ENCODE peak calls at places on chromosomes 4 and X, in eight cellular contexts. L is colonic mucosa, Z is ovary, R is heart right ventricle, E is sigmoid colon, O is SK-N-SH, J is uterus, B is upper lobe of left lung. W is an unnamed sample. For H3K4me1, the result is how much of the 10 kb centered on the place peaks cover.

GRCh38 chrX:72030431-72030830 is 101.3 kb downstream of the RTL5 start:
- DNase-seq in L (peak), Z (no peak), R (no peak), E (peak), O (no peak), J (no peak), B (no peak), W (no peak)

GRCh38 chrX:130176354-130176776 is 4.6 kb downstream of the RAB33A start:
- DNase-seq in L (no peak), Z (no peak), R (no peak), E (no peak), O (no peak), J (no peak), B (no peak), W (no peak)

GRCh38 chr4:147927377-147928137 is 195.7 kb downstream of the ARHGAP10 start:
- DNase-seq in L (no peak), Z (no peak), R (peak), E (peak), O (no peak), J (no peak), B (no peak), W (no peak)

GRCh38 chr4:52911684-52912294 is 49.7 kb downstream of the RASL11B start:
- DNase-seq in L (peak), Z (peak), R (peak), E (peak), O (peak), J (peak), B (no peak), W (peak)

GRCh38 chrX:132270699-132271098 is 51.5 kb upstream of the RAP2C start:
- DNase-seq in L (no peak), Z (peak), R (peak), E (peak), O (no peak), J (peak), B (no peak), W (no peak)

GRCh38 chrX:124804962-124805361 is 458.6 kb downstream of the SH2D1A start:
- DNase-seq in L (no peak), Z (no peak), R (no peak), E (no peak), O (no peak), J (no peak), B (no peak), W (no peak)

GRCh38 chr4:137367608-137368007 is 164.7 kb downstream of the PCDH18 start:
- DNase-seq in L (no peak), Z (no peak), R (no peak), E (no peak), O (no peak), J (no peak), B (no peak), W (no peak)

GRCh38 chr4:187171731-187172339 is 448.2 kb upstream of the FAT1 start:
- DNase-seq in L (no peak), Z (no peak), R (no peak), E (no peak), O (no peak), J (no peak), B (no peak), W (no peak)

GRCh38 chrX:124736553-124737240 is 390.3 kb downstream of the SH2D1A start:
- DNase-seq in L (no peak), Z (no peak), R (no peak), E (no peak), O (no peak), J (no peak), B (no peak), W (no peak)

GRCh38 chr4:3807861-3808521 is 41.8 kb downstream of the ADRA2C start:
- DNase-seq in L (no peak), Z (no peak), R (no peak), E (no peak), O (no peak), J (no peak), B (no peak), W (no peak)

GRCh38 chr4:154838694-154839093 is 57.6 kb downstream of the RBM46 start:
- DNase-seq in L (no peak), Z (no peak), R (no peak), E (no peak), O (peak), J (no peak), B (peak), W (no peak)

GRCh38 chrX:48966796-48967579 is 4.7 kb downstream of the KCND1 start:
- DNase-seq in L (no peak), Z (no peak), R (no peak), E (no peak), O (no peak), J (no peak), B (no peak), W (no peak)

GRCh38 chrX:15744181-15744867 is 6.3 kb downstream of the CA5B start:
- DNase-seq in L (no peak), Z (peak), R (peak), E (no peak), O (no peak), J (no peak), B (peak), W (peak)

GRCh38 chrX:77426811-77427210 is 20.4 kb upstream of the FGF16 start:
- DNase-seq in L (no peak), Z (no peak), R (no peak), E (no peak), O (no peak), J (no peak), B (no peak), W (no peak)

GRCh38 chr4:86554641-86555040 is 39.5 kb upstream of the PTPN13 start:
- DNase-seq in L (no peak), Z (no peak), R (no peak), E (no peak), O (no peak), J (no peak), B (no peak), W (no peak)

GRCh38 chr4:141853091-141853734 is 216.8 kb downstream of the IL15 start:
- DNase-seq in L (peak), Z (no peak), R (no peak), E (no peak), O (no peak), J (no peak), B (no peak), W (no peak)

GRCh38 chrX:103423955-103424640 is 47.8 kb downstream of the BEX3 start:
- DNase-seq in L (no peak), Z (no peak), R (no peak), E (no peak), O (no peak), J (no peak), B (no peak), W (no peak)

GRCh38 chrX:108261541-108262218 is 170.1 kb downstream of the ATG4A start:
- DNase-seq in L (no peak), Z (no peak), R (no peak), E (no peak), O (no peak), J (no peak), B (no peak), W (no peak)

GRCh38 chr4:107742791-107743190 is 22.8 kb upstream of the PAPSS1 start:
- DNase-seq in L (no peak), Z (no peak), R (no peak), E (no peak), O (no peak), J (no peak), B (no peak), W (no peak)

GRCh38 chr4:95296052-95296451 is 252.7 kb downstream of the UNC5C start:
- DNase-seq in L (no peak), Z (no peak), R (no peak), E (no peak), O (no peak), J (no peak), B (no peak), W (no peak)

GRCh38 chr4:17497890-17498523 is 13.9 kb downstream of the QDPR start:
- DNase-seq in L (no peak), Z (peak), R (no peak), E (no peak), O (no peak), J (no peak), B (no peak), W (no peak)

GRCh38 chr4:169791527-169792156 is 33.9 kb upstream of the HPF1 start:
- DNase-seq in L (peak), Z (peak), R (peak), E (no peak), O (peak), J (peak), B (peak), W (peak)

GRCh38 chr4:721261-722171 is 15.9 kb downstream of the PCGF3 start:
- DNase-seq in L (peak), Z (peak), R (peak), E (no peak), O (no peak), J (peak), B (peak), W (no peak)

GRCh38 chrX:134529481-134529880 is 69.5 kb downstream of the HPRT1 start:
- DNase-seq in L (no peak), Z (no peak), R (no peak), E (no peak), O (no peak), J (no peak), B (no peak), W (no peak)

GRCh38 chr4:71389149-71389840 is 50.5 kb downstream of the SLC4A4 start:
- DNase-seq in L (no peak), Z (no peak), R (peak), E (peak), O (no peak), J (no peak), B (no peak), W (no peak)

GRCh38 chr4:184347251-184348239 is 126.8 kb downstream of the IRF2 start:
- DNase-seq in L (peak), Z (no peak), R (peak), E (peak), O (no peak), J (no peak), B (no peak), W (no peak)

GRCh38 chrX:121405826-121406225 is 358.4 kb downstream of the GLUD2 start:
- DNase-seq in L (no peak), Z (no peak), R (no peak), E (no peak), O (no peak), J (no peak), B (no peak), W (no peak)

GRCh38 chr4:173371292-173372192 is 788 bp downstream of the SAP30 start:
- DNase-seq in L (peak), Z (peak), R (peak), E (peak), O (peak), J (peak), B (peak), W (peak)

GRCh38 chr4:139266208-139266582 is 13.8 kb downstream of the MGARP start:
- DNase-seq in L (no peak), Z (no peak), R (no peak), E (no peak), O (no peak), J (no peak), B (no peak), W (no peak)

GRCh38 chr4:149223659-149224058 is 592.0 kb downstream of the IQCM start:
- DNase-seq in L (no peak), Z (no peak), R (no peak), E (no peak), O (no peak), J (no peak), B (no peak), W (no peak)

GRCh38 chr4:52995341-52996030 is 133.4 kb downstream of the RASL11B start:
- DNase-seq in L (no peak), Z (no peak), R (no peak), E (no peak), O (no peak), J (no peak), B (no peak), W (no peak)

GRCh38 chrX:111164728-111165127 is 68.7 kb downstream of the PAK3 start:
- DNase-seq in L (no peak), Z (no peak), R (no peak), E (no peak), O (peak), J (no peak), B (no peak), W (peak)

GRCh38 chrX:16511776-16512400 is 138.1 kb upstream of the S100G start:
- DNase-seq in L (no peak), Z (no peak), R (no peak), E (no peak), O (no peak), J (no peak), B (no peak), W (no peak)

GRCh38 chr4:118086334-118086733 is 52.0 kb downstream of the NDST3 start:
- DNase-seq in L (no peak), Z (no peak), R (no peak), E (no peak), O (no peak), J (no peak), B (no peak), W (no peak)

GRCh38 chr4:123096038-123096437 is 173.6 kb upstream of the NUDT6 start:
- DNase-seq in L (no peak), Z (no peak), R (no peak), E (no peak), O (no peak), J (no peak), B (no peak), W (no peak)

GRCh38 chr4:145083891-145084640 is 13.9 kb downstream of the ANAPC10 start:
- DNase-seq in L (no peak), Z (no peak), R (no peak), E (no peak), O (no peak), J (no peak), B (no peak), W (no peak)

GRCh38 chr4:182212211-182212761 is 30.9 kb upstream of the TENM3 start:
- DNase-seq in L (no peak), Z (no peak), R (no peak), E (no peak), O (peak), J (no peak), B (peak), W (peak)

GRCh38 chr4:41012308-41012707 is 202.0 kb downstream of the APBB2 start:
- DNase-seq in L (no peak), Z (no peak), R (no peak), E (no peak), O (no peak), J (no peak), B (no peak), W (no peak)

GRCh38 chr4:41013746-41014145 is 200.6 kb downstream of the APBB2 start:
- DNase-seq in L (no peak), Z (no peak), R (no peak), E (no peak), O (no peak), J (peak), B (no peak), W (no peak)

GRCh38 chr4:41009411-41009810 is 204.9 kb downstream of the APBB2 start:
- DNase-seq in L (no peak), Z (no peak), R (no peak), E (no peak), O (no peak), J (no peak), B (no peak), W (no peak)

GRCh38 chr4:41015031-41015675 is 199.2 kb downstream of the APBB2 start:
- DNase-seq in L (no peak), Z (no peak), R (no peak), E (no peak), O (no peak), J (no peak), B (no peak), W (no peak)

GRCh38 chr4:41014158-41014557 is 200.2 kb downstream of the APBB2 start:
- DNase-seq in L (no peak), Z (no peak), R (no peak), E (no peak), O (no peak), J (no peak), B (no peak), W (no peak)
- TF ChIP-seq CTCF in L (no peak), Z (no peak), R (no peak), E (no peak), O (no peak), J (no peak), B (no peak), W (no peak)

GRCh38 chrX:10042055-10042454 is 74.9 kb downstream of the CLDN34 start:
- DNase-seq in L (no peak), Z (no peak), R (no peak), E (no peak), O (no peak), J (no peak), B (no peak), W (no peak)

GRCh38 chrX:10041383-10041782 is 74.2 kb downstream of the CLDN34 start:
- DNase-seq in L (no peak), Z (no peak), R (no peak), E (no peak), O (no peak), J (no peak), B (no peak), W (no peak)

GRCh38 chrX:10044021-10044420 is 76.9 kb downstream of the CLDN34 start:
- DNase-seq in L (no peak), Z (no peak), R (no peak), E (no peak), O (no peak), J (no peak), B (no peak), W (no peak)

GRCh38 chrX:10045327-10046000 is 78.3 kb downstream of the CLDN34 start:
- DNase-seq in L (no peak), Z (peak), R (peak), E (no peak), O (no peak), J (no peak), B (no peak), W (no peak)

DNA sequence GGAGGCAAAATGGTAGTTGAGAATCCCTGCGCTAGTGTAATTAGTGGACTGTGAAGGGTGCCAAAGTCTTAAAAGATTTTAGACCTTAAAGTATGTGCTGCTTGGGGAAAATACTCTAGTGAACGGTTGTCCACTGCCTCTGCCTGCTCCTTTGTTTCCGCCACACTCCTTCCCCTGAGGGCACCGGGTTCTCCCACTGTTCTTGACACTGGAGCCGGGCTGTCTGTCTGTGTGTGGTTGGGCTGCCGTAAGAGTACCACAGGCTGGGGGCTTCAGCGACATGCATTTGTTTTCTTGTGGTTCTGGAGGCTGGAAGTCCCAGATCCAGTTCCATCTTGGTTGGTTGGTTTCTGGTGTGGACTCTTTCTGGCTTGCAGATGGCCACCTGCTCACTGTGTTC is 76.2 kb downstream of the CLDN34 start:
- DNase-seq in L (no peak), Z (no peak), R (no peak), E (no peak), O (no peak), J (no peak), B (no peak), W (no peak)
- H3K4me1 ChIP-seq in L (under half), Z (under half), R (half or more), E (under half), O (under half), J (under half), B (under half), W (under half)

DNA sequence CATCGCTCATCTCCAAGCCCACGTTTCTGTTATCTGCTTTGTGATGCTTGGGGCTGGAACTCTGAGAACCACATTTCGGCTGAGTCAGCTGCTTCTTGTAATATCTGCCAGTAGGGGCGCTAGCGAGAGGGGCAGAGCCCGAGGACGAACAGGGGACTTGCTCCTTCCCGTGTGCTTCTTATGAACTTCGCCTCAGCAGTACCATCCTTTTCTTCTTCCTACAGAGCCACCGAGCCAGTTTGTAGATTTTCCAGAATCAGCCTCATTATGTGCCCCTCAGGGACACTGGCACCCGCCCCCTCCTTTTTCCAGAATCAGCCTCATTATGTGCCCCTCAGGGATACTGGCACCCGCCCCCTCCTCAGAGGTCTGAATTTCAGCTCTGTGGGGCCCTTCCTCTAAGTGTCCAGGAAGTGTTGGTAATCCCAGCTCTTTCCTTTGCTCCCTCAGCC is 441.7 kb upstream of the RASGEF1B start:
- DNase-seq in L (peak), Z (peak), R (peak), E (no peak), O (peak), J (no peak), B (no peak), W (peak)
- H3K4me3 ChIP-seq in L (no peak), Z (no peak), R (no peak), E (no peak), O (no peak), J (no peak), B (no peak), W (no peak)

DNA sequence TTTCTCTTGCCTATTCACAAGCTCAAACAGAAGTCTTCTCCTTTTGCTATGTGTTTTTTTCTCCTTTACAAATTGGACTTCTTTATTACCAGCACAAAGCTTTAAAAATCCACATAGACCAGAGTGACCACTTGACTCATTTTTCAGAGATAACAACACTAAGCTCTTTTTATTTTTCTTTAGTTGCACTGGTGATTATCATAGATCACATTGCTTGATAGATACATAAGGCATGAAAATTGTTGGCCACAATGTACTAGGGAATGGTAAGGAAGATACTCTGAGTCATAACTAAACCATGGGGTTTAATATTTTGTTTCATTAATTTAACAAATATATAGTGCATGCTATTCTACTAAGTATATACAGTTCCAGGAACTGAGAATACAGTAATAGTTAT is 159.0 kb downstream of the GASK1B start:
- DNase-seq in L (no peak), Z (no peak), R (no peak), E (no peak), O (no peak), J (no peak), B (no peak), W (no peak)
- TF ChIP-seq CTCF in L (no peak), Z (no peak), R (no peak), E (no peak), O (no peak), J (no peak), B (no peak), W (no peak)

DNA sequence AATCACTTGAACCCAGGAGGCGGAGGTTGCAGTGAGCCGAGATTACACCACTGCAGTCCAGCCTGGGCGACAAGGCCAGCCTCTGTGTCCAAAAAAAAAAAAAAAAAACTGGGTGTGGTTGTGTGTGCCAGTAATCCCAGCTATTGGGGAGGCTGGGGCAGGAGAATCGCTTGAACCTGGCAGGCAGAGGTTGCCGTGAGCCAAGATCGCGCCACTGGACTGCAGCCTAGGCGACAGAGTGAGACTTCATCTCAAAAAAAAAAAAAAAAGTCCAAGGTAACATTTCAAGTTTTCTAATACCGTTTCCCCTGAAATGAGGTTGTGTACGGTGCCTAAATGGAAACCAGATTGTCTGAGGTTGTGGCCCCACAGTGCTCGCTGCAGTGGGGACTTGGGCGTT is 35.6 kb downstream of the FAM193A start:
- DNase-seq in L (no peak), Z (no peak), R (no peak), E (no peak), O (no peak), J (no peak), B (no peak), W (no peak)
- H3K4me1 ChIP-seq in L (under half), Z (under half), R (half or more), E (half or more), O (under half), J (under half), B (under half), W (under half)